ENCODE peak calls at places on chromosomes 1 and 21, in four cellular contexts. One of them, this sample, is unnamed.

GRCh38 chr1:25183126-25183980 is 48.9 kb downstream of the SYF2 start:
- DNase-seq in A549: no peak
- DNase-seq in activated gamma-delta T cell treated with anti-CD3 and anti-CD28 coated beads, Interleukin-2, amount 50 U/mL, for 16 hours: no peak
- DNase-seq in CD8-positive, alpha-beta memory T cell: no peak
- DNase-seq in this sample: no peak

GRCh38 chr1:2540816-2541492 is 10.9 kb upstream of the HES5 start:
- DNase-seq in A549: no peak
- DNase-seq in activated gamma-delta T cell treated with anti-CD3 and anti-CD28 coated beads, Interleukin-2, amount 50 U/mL, for 16 hours: no peak
- DNase-seq in CD8-positive, alpha-beta memory T cell: no peak
- DNase-seq in this sample: no peak

GRCh38 chr1:50497007-50497406 is 73.8 kb upstream of the DMRTA2 start:
- DNase-seq in A549: peak
- DNase-seq in activated gamma-delta T cell treated with anti-CD3 and anti-CD28 coated beads, Interleukin-2, amount 50 U/mL, for 16 hours: no peak
- DNase-seq in CD8-positive, alpha-beta memory T cell: no peak
- DNase-seq in this sample: no peak

GRCh38 chr1:180262628-180263488 is 32.8 kb downstream of the LHX4 start:
- DNase-seq in A549: no peak
- DNase-seq in activated gamma-delta T cell treated with anti-CD3 and anti-CD28 coated beads, Interleukin-2, amount 50 U/mL, for 16 hours: no peak
- DNase-seq in CD8-positive, alpha-beta memory T cell: no peak
- DNase-seq in this sample: no peak

GRCh38 chr21:33993286-33994231 is 78.0 kb upstream of the ATP5PO start:
- DNase-seq in A549: no peak
- DNase-seq in activated gamma-delta T cell treated with anti-CD3 and anti-CD28 coated beads, Interleukin-2, amount 50 U/mL, for 16 hours: no peak
- DNase-seq in CD8-positive, alpha-beta memory T cell: no peak
- DNase-seq in this sample: no peak

GRCh38 chr1:19639999-19640362 is 4.1 kb upstream of the NBL1 start:
- DNase-seq in A549: peak
- DNase-seq in activated gamma-delta T cell treated with anti-CD3 and anti-CD28 coated beads, Interleukin-2, amount 50 U/mL, for 16 hours: no peak
- DNase-seq in CD8-positive, alpha-beta memory T cell: no peak
- DNase-seq in this sample: no peak

GRCh38 chr1:11746092-11746491 is 10.2 kb downstream of the AGTRAP start:
- DNase-seq in A549: no peak
- DNase-seq in activated gamma-delta T cell treated with anti-CD3 and anti-CD28 coated beads, Interleukin-2, amount 50 U/mL, for 16 hours: no peak
- DNase-seq in CD8-positive, alpha-beta memory T cell: no peak
- DNase-seq in this sample: no peak

GRCh38 chr1:16462773-16463330 is 22.3 kb downstream of the NECAP2 start:
- DNase-seq in A549: no peak
- DNase-seq in activated gamma-delta T cell treated with anti-CD3 and anti-CD28 coated beads, Interleukin-2, amount 50 U/mL, for 16 hours: no peak
- DNase-seq in CD8-positive, alpha-beta memory T cell: no peak
- DNase-seq in this sample: no peak

GRCh38 chr1:66809736-66810326 is 8.8 kb upstream of the INSL5 start:
- DNase-seq in A549: no peak
- DNase-seq in activated gamma-delta T cell treated with anti-CD3 and anti-CD28 coated beads, Interleukin-2, amount 50 U/mL, for 16 hours: no peak
- DNase-seq in CD8-positive, alpha-beta memory T cell: no peak
- DNase-seq in this sample: no peak

GRCh38 chr1:8467308-8467707 is 149.4 kb downstream of the SLC45A1 start:
- DNase-seq in A549: no peak
- DNase-seq in activated gamma-delta T cell treated with anti-CD3 and anti-CD28 coated beads, Interleukin-2, amount 50 U/mL, for 16 hours: no peak
- DNase-seq in CD8-positive, alpha-beta memory T cell: no peak
- DNase-seq in this sample: no peak

GRCh38 chr1:227323164-227323955 is 5.1 kb upstream of the CDC42BPA start:
- DNase-seq in A549: no peak
- DNase-seq in activated gamma-delta T cell treated with anti-CD3 and anti-CD28 coated beads, Interleukin-2, amount 50 U/mL, for 16 hours: no peak
- DNase-seq in CD8-positive, alpha-beta memory T cell: no peak
- DNase-seq in this sample: no peak

GRCh38 chr1:110677526-110677925 is 2.8 kb upstream of the KCNA3 start:
- DNase-seq in A549: no peak
- DNase-seq in activated gamma-delta T cell treated with anti-CD3 and anti-CD28 coated beads, Interleukin-2, amount 50 U/mL, for 16 hours: no peak
- DNase-seq in CD8-positive, alpha-beta memory T cell: no peak
- DNase-seq in this sample: no peak

GRCh38 chr1:20153000-20153418 is 13.9 kb downstream of the PLA2G2F start:
- DNase-seq in A549: peak
- DNase-seq in activated gamma-delta T cell treated with anti-CD3 and anti-CD28 coated beads, Interleukin-2, amount 50 U/mL, for 16 hours: no peak
- DNase-seq in CD8-positive, alpha-beta memory T cell: no peak
- DNase-seq in this sample: no peak

GRCh38 chr1:150115121-150115520 is 34.6 kb upstream of the PLEKHO1 start:
- DNase-seq in A549: no peak
- DNase-seq in activated gamma-delta T cell treated with anti-CD3 and anti-CD28 coated beads, Interleukin-2, amount 50 U/mL, for 16 hours: no peak
- DNase-seq in CD8-positive, alpha-beta memory T cell: no peak
- DNase-seq in this sample: no peak

GRCh38 chr21:39381009-39381408 is 32.1 kb upstream of the HMGN1 start:
- DNase-seq in A549: peak
- DNase-seq in activated gamma-delta T cell treated with anti-CD3 and anti-CD28 coated beads, Interleukin-2, amount 50 U/mL, for 16 hours: no peak
- DNase-seq in CD8-positive, alpha-beta memory T cell: no peak
- DNase-seq in this sample: no peak

GRCh38 chr1:172658871-172659453 is at the start of gene FASLG:
- DNase-seq in A549: no peak
- DNase-seq in activated gamma-delta T cell treated with anti-CD3 and anti-CD28 coated beads, Interleukin-2, amount 50 U/mL, for 16 hours: peak
- DNase-seq in CD8-positive, alpha-beta memory T cell: peak
- DNase-seq in this sample: no peak

GRCh38 chr1:191508239-191508638 is 650.0 kb upstream of the RGS18 start:
- DNase-seq in A549: no peak
- DNase-seq in activated gamma-delta T cell treated with anti-CD3 and anti-CD28 coated beads, Interleukin-2, amount 50 U/mL, for 16 hours: no peak
- DNase-seq in CD8-positive, alpha-beta memory T cell: no peak
- DNase-seq in this sample: no peak

GRCh38 chr1:39491146-39491921 is at the start of gene BMP8A:
- DNase-seq in A549: peak
- DNase-seq in activated gamma-delta T cell treated with anti-CD3 and anti-CD28 coated beads, Interleukin-2, amount 50 U/mL, for 16 hours: peak
- DNase-seq in CD8-positive, alpha-beta memory T cell: peak
- DNase-seq in this sample: peak

GRCh38 chr1:62401034-62401433 is 35.8 kb upstream of the USP1 start:
- DNase-seq in A549: no peak
- DNase-seq in activated gamma-delta T cell treated with anti-CD3 and anti-CD28 coated beads, Interleukin-2, amount 50 U/mL, for 16 hours: no peak
- DNase-seq in CD8-positive, alpha-beta memory T cell: no peak
- DNase-seq in this sample: no peak

GRCh38 chr1:79549191-79549590 is 542.7 kb upstream of the ADGRL4 start:
- DNase-seq in A549: no peak
- DNase-seq in activated gamma-delta T cell treated with anti-CD3 and anti-CD28 coated beads, Interleukin-2, amount 50 U/mL, for 16 hours: no peak
- DNase-seq in CD8-positive, alpha-beta memory T cell: no peak
- DNase-seq in this sample: no peak

GRCh38 chr1:172629170-172629569 is 29.7 kb upstream of the FASLG start:
- DNase-seq in A549: no peak
- DNase-seq in activated gamma-delta T cell treated with anti-CD3 and anti-CD28 coated beads, Interleukin-2, amount 50 U/mL, for 16 hours: no peak
- DNase-seq in CD8-positive, alpha-beta memory T cell: no peak
- DNase-seq in this sample: no peak

GRCh38 chr1:200493344-200493743 is 83.5 kb upstream of the ZNF281 start:
- DNase-seq in A549: no peak
- DNase-seq in activated gamma-delta T cell treated with anti-CD3 and anti-CD28 coated beads, Interleukin-2, amount 50 U/mL, for 16 hours: no peak
- DNase-seq in CD8-positive, alpha-beta memory T cell: no peak
- DNase-seq in this sample: no peak

GRCh38 chr1:21857142-21857839 is 45.2 kb downstream of the LDLRAD2 start:
- DNase-seq in A549: no peak
- DNase-seq in activated gamma-delta T cell treated with anti-CD3 and anti-CD28 coated beads, Interleukin-2, amount 50 U/mL, for 16 hours: no peak
- DNase-seq in CD8-positive, alpha-beta memory T cell: no peak
- DNase-seq in this sample: no peak

GRCh38 chr1:16183157-16183556 is 27.3 kb upstream of the EPHA2 start:
- DNase-seq in A549: peak
- DNase-seq in activated gamma-delta T cell treated with anti-CD3 and anti-CD28 coated beads, Interleukin-2, amount 50 U/mL, for 16 hours: no peak
- DNase-seq in CD8-positive, alpha-beta memory T cell: no peak
- DNase-seq in this sample: no peak

GRCh38 chr1:23216771-23217420 is 406 bp downstream of the HTR1D start:
- DNase-seq in A549: no peak
- DNase-seq in activated gamma-delta T cell treated with anti-CD3 and anti-CD28 coated beads, Interleukin-2, amount 50 U/mL, for 16 hours: no peak
- DNase-seq in CD8-positive, alpha-beta memory T cell: no peak
- DNase-seq in this sample: peak

GRCh38 chr1:185759061-185759460 is 24.9 kb downstream of the HMCN1 start:
- DNase-seq in A549: no peak
- DNase-seq in activated gamma-delta T cell treated with anti-CD3 and anti-CD28 coated beads, Interleukin-2, amount 50 U/mL, for 16 hours: no peak
- DNase-seq in CD8-positive, alpha-beta memory T cell: no peak
- DNase-seq in this sample: no peak

GRCh38 chr1:170698711-170699275 is 34.9 kb downstream of the PRRX1 start:
- DNase-seq in A549: no peak
- DNase-seq in activated gamma-delta T cell treated with anti-CD3 and anti-CD28 coated beads, Interleukin-2, amount 50 U/mL, for 16 hours: no peak
- DNase-seq in CD8-positive, alpha-beta memory T cell: no peak
- DNase-seq in this sample: no peak

GRCh38 chr1:160400646-160401486 is 502 bp downstream of the VANGL2 start:
- DNase-seq in A549: no peak
- DNase-seq in activated gamma-delta T cell treated with anti-CD3 and anti-CD28 coated beads, Interleukin-2, amount 50 U/mL, for 16 hours: no peak
- DNase-seq in CD8-positive, alpha-beta memory T cell: no peak
- DNase-seq in this sample: peak

GRCh38 chr1:108130812-108131211 is 69.3 kb downstream of the SLC25A24 start:
- DNase-seq in A549: no peak
- DNase-seq in activated gamma-delta T cell treated with anti-CD3 and anti-CD28 coated beads, Interleukin-2, amount 50 U/mL, for 16 hours: no peak
- DNase-seq in CD8-positive, alpha-beta memory T cell: no peak
- DNase-seq in this sample: no peak

GRCh38 chr1:176795929-176796328 is 333.0 kb downstream of the PAPPA2 start:
- DNase-seq in A549: no peak
- DNase-seq in activated gamma-delta T cell treated with anti-CD3 and anti-CD28 coated beads, Interleukin-2, amount 50 U/mL, for 16 hours: no peak
- DNase-seq in CD8-positive, alpha-beta memory T cell: no peak
- DNase-seq in this sample: no peak

GRCh38 chr1:25697426-25698220 is 81.0 kb downstream of the MAN1C1 start:
- DNase-seq in A549: no peak
- DNase-seq in activated gamma-delta T cell treated with anti-CD3 and anti-CD28 coated beads, Interleukin-2, amount 50 U/mL, for 16 hours: no peak
- DNase-seq in CD8-positive, alpha-beta memory T cell: no peak
- DNase-seq in this sample: no peak

GRCh38 chr1:96703186-96703585 is 18.4 kb upstream of the PTBP2 start:
- DNase-seq in A549: no peak
- DNase-seq in activated gamma-delta T cell treated with anti-CD3 and anti-CD28 coated beads, Interleukin-2, amount 50 U/mL, for 16 hours: no peak
- DNase-seq in CD8-positive, alpha-beta memory T cell: no peak
- DNase-seq in this sample: no peak

GRCh38 chr1:25743164-25744139 is 56.5 kb upstream of the SELENON start:
- DNase-seq in A549: no peak
- DNase-seq in activated gamma-delta T cell treated with anti-CD3 and anti-CD28 coated beads, Interleukin-2, amount 50 U/mL, for 16 hours: no peak
- DNase-seq in CD8-positive, alpha-beta memory T cell: no peak
- DNase-seq in this sample: no peak

GRCh38 chr1:247224822-247225221 is 31.1 kb upstream of the VN1R5 start:
- DNase-seq in A549: no peak
- DNase-seq in activated gamma-delta T cell treated with anti-CD3 and anti-CD28 coated beads, Interleukin-2, amount 50 U/mL, for 16 hours: no peak
- DNase-seq in CD8-positive, alpha-beta memory T cell: no peak
- DNase-seq in this sample: no peak

GRCh38 chr1:99566290-99567021 is 79.5 kb upstream of the PALMD start:
- DNase-seq in A549: no peak
- DNase-seq in activated gamma-delta T cell treated with anti-CD3 and anti-CD28 coated beads, Interleukin-2, amount 50 U/mL, for 16 hours: no peak
- DNase-seq in CD8-positive, alpha-beta memory T cell: no peak
- DNase-seq in this sample: no peak